ENCODE peak calls at places on chromosome 22, in four cellular contexts. Y is K562, G is IMR-90, O is GM12878. C is an unnamed sample.

GRCh38 chr22:45317551-45318167 is 7.9 kb downstream of the FAM118A start:
- DNase-seq in G (peak; percentile 37), O (no peak), Y (no peak), C (peak; percentile 91)

GRCh38 chr22:38120359-38121110 is 10.1 kb upstream of the BAIAP2L2 start:
- DNase-seq in O (no peak), G (no peak), Y (no peak), C (no peak)

GRCh38 chr22:39383841-39384625 is 15.5 kb upstream of the TAB1 start:
- DNase-seq in G (peak; percentile 46), Y (no peak), O (no peak), C (no peak)

GRCh38 chr22:35337932-35338331 is 38.2 kb downstream of the TOM1 start:
- DNase-seq in G (no peak), O (no peak), Y (peak; percentile 19), C (no peak)

GRCh38 chr22:36277482-36278291 is 24.8 kb downstream of the APOL1 start:
- DNase-seq in Y (peak; percentile 67), G (peak; percentile 56), O (no peak), C (peak; percentile 59)

GRCh38 chr22:31586137-31586920 is 75.7 kb downstream of the PISD start:
- DNase-seq in O (no peak), Y (no peak), G (peak; percentile 87), C (no peak)

GRCh38 chr22:37609240-37610152 is 862 bp downstream of the GGA1 start:
- DNase-seq in O (no peak), Y (peak; percentile 46), G (no peak), C (no peak)

GRCh38 chr22:18078329-18079041 is 695 bp downstream of the PEX26 start:
- DNase-seq in G (peak; percentile 19), Y (peak; percentile 78), O (no peak), C (peak; percentile 26)

GRCh38 chr22:37121887-37122591 is 12.5 kb upstream of the TMPRSS6 start:
- DNase-seq in Y (no peak), G (peak; percentile 37), O (peak; percentile 73), C (peak; percentile 46)

GRCh38 chr22:48750826-48751440 is 1076.7 kb downstream of the BRD1 start:
- DNase-seq in G (no peak), O (no peak), Y (no peak), C (no peak)

GRCh38 chr22:50310949-50311444 is 3.6 kb upstream of the PLXNB2 start:
- DNase-seq in Y (no peak), O (no peak), G (no peak), C (no peak)

GRCh38 chr22:37371491-37371890 is 55.8 kb downstream of the ELFN2 start:
- DNase-seq in G (no peak), Y (no peak), O (no peak), C (no peak)

GRCh38 chr22:39674536-39674935 is 104.0 kb downstream of the CACNA1I start:
- DNase-seq in O (no peak), G (peak; percentile 26), Y (no peak), C (no peak)

GRCh38 chr22:17726561-17727243 is 47.6 kb downstream of the BID start:
- DNase-seq in Y (no peak), O (no peak), G (peak; percentile 72), C (no peak)

GRCh38 chr22:37990302-37990701 is 5.9 kb upstream of the SOX10 start:
- DNase-seq in O (no peak), Y (no peak), G (no peak), C (no peak)

GRCh38 chr22:46691571-46691970 is 46.5 kb downstream of the CERK start:
- DNase-seq in O (no peak), G (no peak), Y (no peak), C (no peak)

GRCh38 chr22:20610243-20610686 is 102.9 kb downstream of the MED15 start:
- DNase-seq in Y (no peak), G (no peak), O (no peak), C (no peak)

GRCh38 chr22:32854351-32854804 is 52.9 kb downstream of the TIMP3 start:
- DNase-seq in G (no peak), Y (no peak), O (no peak), C (no peak)

GRCh38 chr22:37127350-37127878 is 17.9 kb upstream of the TMPRSS6 start:
- DNase-seq in O (no peak), G (no peak), Y (no peak), C (no peak)

GRCh38 chr22:50513175-50513574 is 5.2 kb downstream of the NCAPH2 start:
- DNase-seq in G (no peak), O (no peak), Y (no peak), C (no peak)

GRCh38 chr22:50621491-50621880 is 6.5 kb downstream of the ARSA start:
- DNase-seq in Y (no peak), G (no peak), O (peak; percentile 69), C (no peak)

GRCh38 chr22:43183496-43184263 is 3.3 kb downstream of the TTLL12 start:
- DNase-seq in O (no peak), G (peak; percentile 64), Y (peak; percentile 79), C (peak; percentile 72)

GRCh38 chr22:43313497-43314474 is 29.4 kb downstream of the SCUBE1 start:
- DNase-seq in O (no peak), G (no peak), Y (no peak), C (no peak)

GRCh38 chr22:47757741-47758140 is 995.3 kb downstream of the TBC1D22A start:
- DNase-seq in Y (no peak), O (no peak), G (no peak), C (no peak)

GRCh38 chr22:46588279-46589140 is 31.7 kb upstream of the GRAMD4 start:
- DNase-seq in Y (no peak), G (no peak), O (no peak), C (no peak)

GRCh38 chr22:46848227-46848626 is 85.8 kb downstream of the TBC1D22A start:
- DNase-seq in Y (no peak), O (no peak), G (peak; percentile 81), C (no peak)

GRCh38 chr22:31538815-31539214 is 42.5 kb downstream of the SFI1 start:
- DNase-seq in Y (no peak), O (peak; percentile 58), G (no peak), C (no peak)

GRCh38 chr22:37852418-37852817 is 3.2 kb downstream of the EIF3L start:
- DNase-seq in O (no peak), G (no peak), Y (no peak), C (no peak)

GRCh38 chr22:45007247-45007945 is 2.4 kb downstream of the PHF21B start:
- DNase-seq in G (peak; percentile 27), O (no peak), Y (peak; percentile 67), C (no peak)

GRCh38 chr22:35678836-35679235 is 30.6 kb downstream of the APOL6 start:
- DNase-seq in O (no peak), G (no peak), Y (no peak), C (no peak)

GRCh38 chr22:45473626-45474237 is 29.0 kb upstream of the FBLN1 start:
- DNase-seq in Y (no peak), G (no peak), O (no peak), C (no peak)

DNA sequence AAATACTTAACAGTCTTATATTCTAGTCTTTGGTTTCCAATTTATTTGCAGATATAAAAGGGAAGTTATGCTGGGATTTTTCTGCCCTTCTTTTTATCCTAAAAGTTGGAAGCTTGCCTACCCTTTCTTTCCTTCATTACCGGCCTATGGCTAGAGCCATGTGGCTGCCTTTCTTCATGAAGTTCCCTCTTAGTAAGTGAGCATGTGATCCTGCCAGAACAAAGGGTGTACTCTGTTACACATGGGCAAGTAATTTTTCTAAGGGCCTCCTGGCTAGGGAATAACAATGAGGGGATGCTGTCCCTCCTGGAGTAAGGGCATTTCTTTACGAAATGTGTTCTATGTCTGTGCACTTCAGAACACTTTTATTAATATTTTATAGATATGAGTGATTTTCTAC is 252.1 kb upstream of the PITPNB start:
- DNase-seq in Y (no peak), G (no peak), O (no peak), C (no peak)
- TF ChIP-seq FOS in Y (no peak), G (no peak), O (no peak), C (no peak)

GRCh38 chr22:41917906-41918791 is 3.3 kb upstream of the SHISA8 start:
- DNase-seq in O (no peak), Y (no peak), G (peak; percentile 63), C (peak; percentile 64)

GRCh38 chr22:41922336-41922735 is 4.3 kb downstream of the TNFRSF13C start:
- DNase-seq in O (no peak), Y (no peak), G (no peak), C (no peak)

GRCh38 chr22:41919357-41920224 is 4.7 kb upstream of the SHISA8 start:
- DNase-seq in G (peak; percentile 11), O (peak; percentile 71), Y (peak; percentile 68), C (no peak)

GRCh38 chr22:41922940-41923594 is 3.5 kb downstream of the TNFRSF13C start:
- DNase-seq in G (no peak), Y (no peak), O (no peak), C (no peak)

GRCh38 chr22:41920271-41920976 is 5.5 kb upstream of the SHISA8 start:
- DNase-seq in Y (no peak), O (no peak), G (no peak), C (no peak)
- TF ChIP-seq FOS in Y (no peak), O (no peak), G (no peak), C (no peak)

DNA sequence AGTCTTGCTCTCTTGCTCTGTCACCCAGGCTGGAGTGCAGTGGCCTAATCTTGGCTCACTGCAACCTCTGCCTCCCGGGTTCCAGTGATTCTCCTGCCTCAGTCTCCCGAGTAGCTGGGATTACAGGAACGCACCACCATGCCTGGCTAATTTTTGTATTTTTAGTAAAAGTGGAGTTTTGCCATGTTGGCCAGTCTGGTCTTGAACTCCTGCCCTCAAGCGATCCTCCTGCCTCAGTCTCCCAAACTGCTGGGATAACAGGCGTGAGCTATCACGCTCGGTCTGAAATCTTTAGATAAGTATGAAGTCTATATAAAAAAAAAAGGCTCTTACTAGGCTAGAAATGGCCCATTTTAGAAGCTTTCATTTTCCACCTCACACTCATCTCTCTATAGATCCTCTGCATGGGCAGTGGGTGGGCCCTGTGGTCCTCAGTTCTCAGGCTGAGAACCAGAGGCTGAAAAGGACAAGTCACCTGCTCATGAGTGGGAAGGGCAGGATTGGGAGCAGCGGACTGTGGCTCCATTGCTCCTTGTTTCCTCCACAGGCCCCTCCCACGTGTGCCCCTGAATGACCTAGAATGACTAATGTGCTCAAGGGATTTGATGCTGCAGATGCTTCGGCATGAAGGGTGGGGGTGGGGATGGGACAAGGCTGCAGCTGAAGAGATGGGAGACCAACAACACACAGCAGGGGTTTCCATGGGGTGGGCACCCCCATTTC is 19.8 kb upstream of the PRAME start:
- DNase-seq in Y (peak; percentile 81), G (peak; percentile 39), O (no peak), C (no peak)
- TF ChIP-seq FOS in Y (no peak), G (no peak), O (no peak), C (no peak)

DNA sequence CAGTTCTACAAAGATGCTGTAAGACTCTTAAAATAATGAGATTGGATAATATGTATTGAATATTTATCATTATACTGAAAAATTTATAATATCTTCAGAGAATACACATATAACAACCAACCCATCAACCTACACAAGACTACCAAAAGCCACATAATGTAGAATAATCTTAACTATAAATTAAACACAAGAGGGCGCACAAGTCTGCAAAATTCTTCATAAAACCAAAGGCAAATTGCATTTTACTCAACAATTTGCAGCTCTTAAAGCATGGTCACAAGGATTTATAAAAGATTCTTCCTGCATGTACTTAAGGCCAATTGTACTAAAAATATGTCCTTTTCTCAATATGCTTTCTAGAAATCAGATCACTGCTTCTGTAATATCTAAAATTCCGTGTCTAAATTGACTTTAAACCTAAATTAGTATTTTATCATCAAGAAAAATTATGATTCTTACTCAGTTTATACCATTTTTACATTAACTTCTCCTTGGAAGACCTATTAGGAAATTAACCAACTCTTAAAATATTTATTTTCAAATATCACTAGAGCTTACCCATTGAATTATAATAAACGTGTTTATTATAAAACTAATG is 79.0 kb downstream of the TTC28 start:
- DNase-seq in O (no peak), Y (peak; percentile 21), G (peak; percentile 72), C (peak; percentile 73)
- TF ChIP-seq FOS in O (no peak), Y (no peak), G (no peak), C (no peak)

C was measured in endothelial cell of umbilical vein.